ENCODE peak calls at places on chromosomes 13 and 19, in seven cellular contexts. O is astrocyte of the cerebellum, Z is endodermal cell, A is colonic mucosa, X is AG04450, M is fibroblast of lung, T is brain microvascular endothelial cell. D is an unnamed sample.

GRCh38 chr13:45411631-45412030 is 6.5 kb downstream of the SLC25A30 start:
- DNase-seq in M (no peak), T (no peak), O (no peak), X (no peak), Z (no peak), A (no peak), D (no peak)

GRCh38 chr19:45348367-45349125 is 8.0 kb downstream of the KLC3 start:
- DNase-seq in Z (no peak), A (no peak), O (no peak), M (no peak), T (no peak), X (no peak), D (no peak)

GRCh38 chr19:1105217-1105872 is 1.6 kb downstream of the GPX4 start:
- DNase-seq in O (no peak), T (no peak), M (no peak), Z (no peak), A (peak), X (no peak), D (no peak)

GRCh38 chr13:35630551-35631275 is 154.2 kb upstream of the MAB21L1 start:
- DNase-seq in X (peak), Z (peak), A (no peak), O (peak), T (peak), M (peak), D (peak)

GRCh38 chr19:4902796-4903195 is at the start of gene ARRDC5:
- DNase-seq in M (no peak), A (no peak), Z (no peak), X (no peak), T (no peak), O (no peak), D (no peak)

GRCh38 chr19:17294051-17294891 is 9.0 kb downstream of the ABHD8 start:
- DNase-seq in T (no peak), A (peak), X (no peak), M (no peak), Z (peak), O (no peak), D (no peak)

GRCh38 chr19:3336680-3337523 is 29.5 kb upstream of the NFIC start:
- DNase-seq in T (no peak), Z (no peak), M (peak), A (peak), X (peak), O (no peak), D (no peak)

GRCh38 chr19:56838930-56839664 is 1.4 kb downstream of the PEG3 start:
- DNase-seq in M (peak), X (no peak), A (peak), O (peak), T (peak), Z (no peak), D (no peak)

GRCh38 chr13:110973007-110973700 is 58.3 kb upstream of the ANKRD10 start:
- DNase-seq in O (no peak), T (no peak), A (no peak), Z (no peak), M (no peak), X (no peak), D (no peak)

GRCh38 chr13:42137856-42138537 is 89.5 kb downstream of the DGKH start:
- DNase-seq in T (peak), A (no peak), X (no peak), O (no peak), M (no peak), Z (no peak), D (no peak)

GRCh38 chr13:105462098-105462497 is 1073.4 kb downstream of the EFNB2 start:
- DNase-seq in T (no peak), A (no peak), O (no peak), X (no peak), Z (no peak), M (no peak), D (no peak)

GRCh38 chr19:45492627-45493470 is 4.0 kb downstream of the RTN2 start:
- DNase-seq in A (peak), Z (peak), O (no peak), M (peak), T (peak), X (no peak), D (no peak)

GRCh38 chr13:94706854-94707399 is 5.4 kb downstream of the SOX21 start:
- DNase-seq in O (no peak), M (no peak), A (no peak), X (no peak), Z (no peak), T (no peak), D (no peak)

GRCh38 chr19:33879818-33880575 is 83.3 kb downstream of the KCTD15 start:
- DNase-seq in A (no peak), X (no peak), M (no peak), O (no peak), T (no peak), Z (peak), D (no peak)

GRCh38 chr13:111852701-111853100 is 214.2 kb upstream of the SOX1 start:
- DNase-seq in O (no peak), X (no peak), A (no peak), T (no peak), M (no peak), Z (peak), D (no peak)

GRCh38 chr19:50798116-50798942 is 8.1 kb downstream of the ACP4 start:
- DNase-seq in T (no peak), X (no peak), O (no peak), Z (peak), M (no peak), A (no peak), D (no peak)

GRCh38 chr19:10887616-10888367 is 16.4 kb downstream of the CARM1 start:
- DNase-seq in T (no peak), A (no peak), O (no peak), M (no peak), Z (peak), X (no peak), D (no peak)

GRCh38 chr13:77537302-77537919 is 1.9 kb downstream of the SCEL start:
- DNase-seq in X (no peak), T (no peak), O (no peak), Z (no peak), A (no peak), M (no peak), D (no peak)

GRCh38 chr13:78478183-78478582 is 125.2 kb downstream of the POU4F1 start:
- DNase-seq in A (no peak), Z (peak), X (no peak), O (no peak), M (no peak), T (no peak), D (no peak)

DNA sequence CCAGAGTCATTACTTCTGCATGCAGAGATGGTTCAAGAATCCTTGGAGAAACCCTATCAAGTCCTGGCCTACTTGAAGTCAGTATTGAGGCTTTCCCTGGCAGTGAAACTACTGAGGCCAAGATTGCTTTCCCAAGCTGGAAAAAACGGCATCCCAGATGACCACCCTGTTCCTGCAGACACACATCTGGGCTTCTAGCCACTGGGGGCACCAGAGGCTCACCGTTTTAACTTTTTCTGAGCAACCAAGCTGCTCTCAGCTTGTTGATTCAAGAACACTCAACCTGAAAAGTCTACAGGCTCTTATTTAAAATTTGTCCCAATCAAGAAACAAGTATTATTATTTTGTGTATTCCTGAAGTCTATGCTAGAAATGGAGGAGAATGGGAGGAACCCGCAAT is 66.6 kb downstream of the SPRYD7 start:
- DNase-seq in M (peak), Z (peak), A (no peak), O (no peak), T (peak), X (no peak), D (peak)
- TF ChIP-seq CTCF in M (peak), Z (peak), A (no peak), O (peak), T (peak), X (peak), D (peak)

GRCh38 chr13:113859311-113860050 is 4.4 kb downstream of the GAS6 start:
- DNase-seq in Z (no peak), T (no peak), O (no peak), M (no peak), X (no peak), A (no peak), D (no peak)

GRCh38 chr13:113862191-113862765 is 1.6 kb downstream of the GAS6 start:
- DNase-seq in O (no peak), T (no peak), A (peak), Z (peak), M (peak), X (no peak), D (no peak)

GRCh38 chr13:113861433-113862030 is 2.3 kb downstream of the GAS6 start:
- DNase-seq in T (no peak), Z (peak), X (no peak), A (peak), M (no peak), O (no peak), D (no peak)

GRCh38 chr13:113860579-113861432 is 3.1 kb downstream of the GAS6 start:
- DNase-seq in M (no peak), T (no peak), X (no peak), A (peak), O (no peak), Z (peak), D (no peak)

DNA sequence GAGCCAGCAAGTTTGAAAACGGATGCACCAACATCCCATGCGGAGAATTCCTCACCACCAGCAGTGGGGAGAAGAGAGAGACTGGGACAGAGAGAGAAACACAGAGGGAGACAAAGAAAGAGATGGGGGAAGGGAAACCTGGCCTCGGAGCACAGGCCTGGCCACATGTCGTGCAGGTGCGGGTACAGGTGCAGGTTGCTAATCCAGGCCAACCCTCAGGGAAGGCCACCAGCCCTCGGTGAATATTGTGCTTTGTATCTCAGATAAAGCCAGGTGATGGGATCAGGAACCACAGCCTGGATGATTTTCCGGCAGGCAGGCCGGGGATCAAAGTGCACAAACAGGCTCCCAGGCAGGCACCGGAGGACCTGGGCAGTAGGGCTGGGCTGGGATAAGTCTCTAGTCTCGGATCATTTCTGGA is 3.8 kb downstream of the GAS6 start:
- DNase-seq in Z (peak), O (no peak), X (no peak), M (no peak), T (no peak), A (peak), D (no peak)
- H3K4me3 ChIP-seq in Z (peak), O (no peak), X (peak), M (no peak), T (no peak), A (no peak), D (no peak)

GRCh38 chr19:49635530-49636229 is 4.3 kb downstream of the RRAS start:
- DNase-seq in T (no peak), A (no peak), M (no peak), Z (peak), X (no peak), O (no peak), D (no peak)
- TF ChIP-seq CTCF in T (peak), A (no peak), M (no peak), Z (peak), X (peak), O (peak), D (no peak)

GRCh38 chr19:18397242-18398202 is at the start of gene LRRC25:
- DNase-seq in O (no peak), M (no peak), T (no peak), Z (peak), A (no peak), X (no peak), D (no peak)

GRCh38 chr19:18392936-18393335 is 4.5 kb downstream of the LRRC25 start:
- DNase-seq in T (no peak), M (no peak), O (no peak), A (no peak), X (no peak), Z (no peak), D (no peak)

GRCh38 chr19:18399008-18399407 is 1.6 kb upstream of the LRRC25 start:
- DNase-seq in O (no peak), X (no peak), M (peak), Z (no peak), A (peak), T (no peak), D (no peak)

GRCh38 chr19:18393836-18394235 is 3.6 kb downstream of the LRRC25 start:
- DNase-seq in O (no peak), X (no peak), Z (no peak), M (no peak), A (no peak), T (no peak), D (no peak)

GRCh38 chr19:18396471-18397241 is 766 bp downstream of the LRRC25 start:
- DNase-seq in Z (no peak), T (no peak), O (no peak), X (no peak), M (no peak), A (no peak), D (no peak)
- H3K4me3 ChIP-seq in Z (no peak), T (no peak), O (no peak), X (no peak), M (no peak), A (peak), D (no peak)